ENCODE peak calls at places on chromosomes 7 and 10, in nine cellular contexts. One of them, this sample, is unnamed.

GRCh38 chr7:158729646-158730382 is 25.2 kb upstream of the NCAPG2 start:
- DNase-seq in GM19239: no peak
- DNase-seq in NCI-H2081: no peak
- DNase-seq in activated CD4-positive, alpha-beta T cell treated with anti-CD3 and anti-CD28 coated beads for 4 hours: no peak
- DNase-seq in islet precursor cell: no peak
- DNase-seq in central memory CD4-positive, alpha-beta T cell: no peak
- DNase-seq in A673: no peak
- DNase-seq in stimulated activated CD8-positive, alpha-beta memory T cell treated with anti-CD3 and anti-CD28 coated beads, Interleukin-2, amount 100 ng/mL, for 1 hour: no peak
- DNase-seq in PC-9: no peak
- DNase-seq in this sample: no peak

GRCh38 chr10:14200645-14201534 is 129.8 kb downstream of the FRMD4A start:
- DNase-seq in GM19239: no peak
- DNase-seq in PC-9: no peak
- DNase-seq in stimulated activated CD8-positive, alpha-beta memory T cell treated with anti-CD3 and anti-CD28 coated beads, Interleukin-2, amount 100 ng/mL, for 1 hour: no peak
- DNase-seq in NCI-H2081: no peak
- DNase-seq in central memory CD4-positive, alpha-beta T cell: no peak
- DNase-seq in activated CD4-positive, alpha-beta T cell treated with anti-CD3 and anti-CD28 coated beads for 4 hours: no peak
- DNase-seq in A673: peak
- DNase-seq in islet precursor cell: peak
- DNase-seq in this sample: no peak

GRCh38 chr10:32985781-32986350 is 27.8 kb upstream of the ITGB1 start:
- DNase-seq in central memory CD4-positive, alpha-beta T cell: no peak
- DNase-seq in GM19239: no peak
- DNase-seq in NCI-H2081: no peak
- DNase-seq in activated CD4-positive, alpha-beta T cell treated with anti-CD3 and anti-CD28 coated beads for 4 hours: no peak
- DNase-seq in stimulated activated CD8-positive, alpha-beta memory T cell treated with anti-CD3 and anti-CD28 coated beads, Interleukin-2, amount 100 ng/mL, for 1 hour: no peak
- DNase-seq in A673: no peak
- DNase-seq in PC-9: peak
- DNase-seq in islet precursor cell: no peak
- DNase-seq in this sample: no peak

GRCh38 chr10:792083-792791 is 102.8 kb upstream of the DIP2C start:
- DNase-seq in activated CD4-positive, alpha-beta T cell treated with anti-CD3 and anti-CD28 coated beads for 4 hours: no peak
- DNase-seq in PC-9: no peak
- DNase-seq in GM19239: no peak
- DNase-seq in islet precursor cell: no peak
- DNase-seq in central memory CD4-positive, alpha-beta T cell: no peak
- DNase-seq in stimulated activated CD8-positive, alpha-beta memory T cell treated with anti-CD3 and anti-CD28 coated beads, Interleukin-2, amount 100 ng/mL, for 1 hour: no peak
- DNase-seq in NCI-H2081: no peak
- DNase-seq in A673: no peak
- DNase-seq in this sample: no peak

GRCh38 chr7:137931823-137932222 is 70.1 kb downstream of the CREB3L2 start:
- DNase-seq in A673: no peak
- DNase-seq in NCI-H2081: no peak
- DNase-seq in GM19239: no peak
- DNase-seq in islet precursor cell: no peak
- DNase-seq in PC-9: no peak
- DNase-seq in activated CD4-positive, alpha-beta T cell treated with anti-CD3 and anti-CD28 coated beads for 4 hours: no peak
- DNase-seq in stimulated activated CD8-positive, alpha-beta memory T cell treated with anti-CD3 and anti-CD28 coated beads, Interleukin-2, amount 100 ng/mL, for 1 hour: no peak
- DNase-seq in central memory CD4-positive, alpha-beta T cell: no peak
- DNase-seq in this sample: no peak

GRCh38 chr10:88150338-88150737 is 286.9 kb downstream of the PTEN start:
- DNase-seq in islet precursor cell: no peak
- DNase-seq in central memory CD4-positive, alpha-beta T cell: no peak
- DNase-seq in stimulated activated CD8-positive, alpha-beta memory T cell treated with anti-CD3 and anti-CD28 coated beads, Interleukin-2, amount 100 ng/mL, for 1 hour: no peak
- DNase-seq in NCI-H2081: no peak
- DNase-seq in PC-9: peak
- DNase-seq in activated CD4-positive, alpha-beta T cell treated with anti-CD3 and anti-CD28 coated beads for 4 hours: no peak
- DNase-seq in A673: no peak
- DNase-seq in GM19239: no peak
- DNase-seq in this sample: no peak

GRCh38 chr7:130345725-130346124 is 1.1 kb downstream of the CPA5 start:
- DNase-seq in central memory CD4-positive, alpha-beta T cell: no peak
- DNase-seq in activated CD4-positive, alpha-beta T cell treated with anti-CD3 and anti-CD28 coated beads for 4 hours: no peak
- DNase-seq in NCI-H2081: no peak
- DNase-seq in A673: no peak
- DNase-seq in islet precursor cell: no peak
- DNase-seq in stimulated activated CD8-positive, alpha-beta memory T cell treated with anti-CD3 and anti-CD28 coated beads, Interleukin-2, amount 100 ng/mL, for 1 hour: no peak
- DNase-seq in GM19239: no peak
- DNase-seq in PC-9: no peak
- DNase-seq in this sample: no peak

GRCh38 chr7:2715341-2716231 is 27.6 kb downstream of the AMZ1 start:
- DNase-seq in central memory CD4-positive, alpha-beta T cell: peak
- DNase-seq in activated CD4-positive, alpha-beta T cell treated with anti-CD3 and anti-CD28 coated beads for 4 hours: peak
- DNase-seq in GM19239: no peak
- DNase-seq in PC-9: no peak
- DNase-seq in NCI-H2081: no peak
- DNase-seq in islet precursor cell: no peak
- DNase-seq in A673: no peak
- DNase-seq in stimulated activated CD8-positive, alpha-beta memory T cell treated with anti-CD3 and anti-CD28 coated beads, Interleukin-2, amount 100 ng/mL, for 1 hour: no peak
- DNase-seq in this sample: peak

GRCh38 chr10:22086730-22087364 is 83.3 kb upstream of the DNAJC1 start:
- DNase-seq in activated CD4-positive, alpha-beta T cell treated with anti-CD3 and anti-CD28 coated beads for 4 hours: no peak
- DNase-seq in central memory CD4-positive, alpha-beta T cell: no peak
- DNase-seq in A673: peak
- DNase-seq in islet precursor cell: peak
- DNase-seq in PC-9: no peak
- DNase-seq in stimulated activated CD8-positive, alpha-beta memory T cell treated with anti-CD3 and anti-CD28 coated beads, Interleukin-2, amount 100 ng/mL, for 1 hour: no peak
- DNase-seq in GM19239: no peak
- DNase-seq in NCI-H2081: peak
- DNase-seq in this sample: no peak

GRCh38 chr10:77428776-77429395 is 208.7 kb downstream of the KCNMA1 start:
- DNase-seq in NCI-H2081: no peak
- DNase-seq in GM19239: no peak
- DNase-seq in PC-9: no peak
- DNase-seq in A673: peak
- DNase-seq in islet precursor cell: peak
- DNase-seq in central memory CD4-positive, alpha-beta T cell: no peak
- DNase-seq in activated CD4-positive, alpha-beta T cell treated with anti-CD3 and anti-CD28 coated beads for 4 hours: no peak
- DNase-seq in stimulated activated CD8-positive, alpha-beta memory T cell treated with anti-CD3 and anti-CD28 coated beads, Interleukin-2, amount 100 ng/mL, for 1 hour: no peak
- DNase-seq in this sample: no peak

GRCh38 chr7:12389089-12389700 is 14.5 kb downstream of the VWDE start:
- DNase-seq in central memory CD4-positive, alpha-beta T cell: peak
- DNase-seq in NCI-H2081: peak
- DNase-seq in GM19239: peak
- DNase-seq in stimulated activated CD8-positive, alpha-beta memory T cell treated with anti-CD3 and anti-CD28 coated beads, Interleukin-2, amount 100 ng/mL, for 1 hour: no peak
- DNase-seq in A673: peak
- DNase-seq in islet precursor cell: peak
- DNase-seq in PC-9: peak
- DNase-seq in activated CD4-positive, alpha-beta T cell treated with anti-CD3 and anti-CD28 coated beads for 4 hours: peak
- DNase-seq in this sample: peak

GRCh38 chr10:127117125-127117524 is 79.3 kb downstream of the INSYN2A start:
- DNase-seq in central memory CD4-positive, alpha-beta T cell: no peak
- DNase-seq in NCI-H2081: no peak
- DNase-seq in A673: peak
- DNase-seq in islet precursor cell: peak
- DNase-seq in PC-9: no peak
- DNase-seq in activated CD4-positive, alpha-beta T cell treated with anti-CD3 and anti-CD28 coated beads for 4 hours: no peak
- DNase-seq in GM19239: no peak
- DNase-seq in stimulated activated CD8-positive, alpha-beta memory T cell treated with anti-CD3 and anti-CD28 coated beads, Interleukin-2, amount 100 ng/mL, for 1 hour: no peak
- DNase-seq in this sample: no peak

GRCh38 chr7:29413511-29414178 is 150.0 kb upstream of the PRR15 start:
- DNase-seq in activated CD4-positive, alpha-beta T cell treated with anti-CD3 and anti-CD28 coated beads for 4 hours: no peak
- DNase-seq in central memory CD4-positive, alpha-beta T cell: no peak
- DNase-seq in stimulated activated CD8-positive, alpha-beta memory T cell treated with anti-CD3 and anti-CD28 coated beads, Interleukin-2, amount 100 ng/mL, for 1 hour: no peak
- DNase-seq in islet precursor cell: no peak
- DNase-seq in NCI-H2081: no peak
- DNase-seq in PC-9: peak
- DNase-seq in GM19239: no peak
- DNase-seq in A673: no peak
- DNase-seq in this sample: no peak

GRCh38 chr7:122423591-122423990 is 119.0 kb upstream of the FEZF1 start:
- DNase-seq in islet precursor cell: no peak
- DNase-seq in A673: no peak
- DNase-seq in central memory CD4-positive, alpha-beta T cell: no peak
- DNase-seq in activated CD4-positive, alpha-beta T cell treated with anti-CD3 and anti-CD28 coated beads for 4 hours: no peak
- DNase-seq in NCI-H2081: no peak
- DNase-seq in PC-9: no peak
- DNase-seq in GM19239: no peak
- DNase-seq in stimulated activated CD8-positive, alpha-beta memory T cell treated with anti-CD3 and anti-CD28 coated beads, Interleukin-2, amount 100 ng/mL, for 1 hour: no peak
- DNase-seq in this sample: no peak

GRCh38 chr10:123718544-123719060 is 52.4 kb downstream of the GPR26 start:
- DNase-seq in GM19239: no peak
- DNase-seq in activated CD4-positive, alpha-beta T cell treated with anti-CD3 and anti-CD28 coated beads for 4 hours: no peak
- DNase-seq in stimulated activated CD8-positive, alpha-beta memory T cell treated with anti-CD3 and anti-CD28 coated beads, Interleukin-2, amount 100 ng/mL, for 1 hour: no peak
- DNase-seq in PC-9: no peak
- DNase-seq in islet precursor cell: peak
- DNase-seq in central memory CD4-positive, alpha-beta T cell: no peak
- DNase-seq in NCI-H2081: no peak
- DNase-seq in A673: no peak
- DNase-seq in this sample: no peak

GRCh38 chr10:35369049-35369760 is 32.9 kb downstream of the CCNY start:
- DNase-seq in PC-9: no peak
- DNase-seq in A673: no peak
- DNase-seq in GM19239: no peak
- DNase-seq in activated CD4-positive, alpha-beta T cell treated with anti-CD3 and anti-CD28 coated beads for 4 hours: no peak
- DNase-seq in NCI-H2081: no peak
- DNase-seq in central memory CD4-positive, alpha-beta T cell: no peak
- DNase-seq in stimulated activated CD8-positive, alpha-beta memory T cell treated with anti-CD3 and anti-CD28 coated beads, Interleukin-2, amount 100 ng/mL, for 1 hour: no peak
- DNase-seq in islet precursor cell: no peak
- DNase-seq in this sample: no peak

GRCh38 chr10:12299222-12299973 is 49.9 kb upstream of the CAMK1D start:
- DNase-seq in islet precursor cell: no peak
- DNase-seq in PC-9: no peak
- DNase-seq in activated CD4-positive, alpha-beta T cell treated with anti-CD3 and anti-CD28 coated beads for 4 hours: no peak
- DNase-seq in central memory CD4-positive, alpha-beta T cell: no peak
- DNase-seq in GM19239: no peak
- DNase-seq in A673: no peak
- DNase-seq in stimulated activated CD8-positive, alpha-beta memory T cell treated with anti-CD3 and anti-CD28 coated beads, Interleukin-2, amount 100 ng/mL, for 1 hour: no peak
- DNase-seq in NCI-H2081: no peak
- DNase-seq in this sample: no peak

GRCh38 chr7:93948106-93948505 is 26.6 kb downstream of the GNG11 start:
- DNase-seq in central memory CD4-positive, alpha-beta T cell: no peak
- DNase-seq in A673: no peak
- DNase-seq in GM19239: no peak
- DNase-seq in stimulated activated CD8-positive, alpha-beta memory T cell treated with anti-CD3 and anti-CD28 coated beads, Interleukin-2, amount 100 ng/mL, for 1 hour: no peak
- DNase-seq in activated CD4-positive, alpha-beta T cell treated with anti-CD3 and anti-CD28 coated beads for 4 hours: no peak
- DNase-seq in PC-9: no peak
- DNase-seq in islet precursor cell: no peak
- DNase-seq in NCI-H2081: no peak
- DNase-seq in this sample: no peak

GRCh38 chr7:80614911-80615310 is 23.5 kb upstream of the CD36 start:
- DNase-seq in stimulated activated CD8-positive, alpha-beta memory T cell treated with anti-CD3 and anti-CD28 coated beads, Interleukin-2, amount 100 ng/mL, for 1 hour: no peak
- DNase-seq in NCI-H2081: no peak
- DNase-seq in islet precursor cell: peak
- DNase-seq in GM19239: no peak
- DNase-seq in central memory CD4-positive, alpha-beta T cell: no peak
- DNase-seq in PC-9: no peak
- DNase-seq in activated CD4-positive, alpha-beta T cell treated with anti-CD3 and anti-CD28 coated beads for 4 hours: no peak
- DNase-seq in A673: no peak
- DNase-seq in this sample: no peak

GRCh38 chr7:23680417-23681405 is 712 bp downstream of the FAM221A start:
- DNase-seq in GM19239: peak
- DNase-seq in NCI-H2081: peak
- DNase-seq in activated CD4-positive, alpha-beta T cell treated with anti-CD3 and anti-CD28 coated beads for 4 hours: peak
- DNase-seq in PC-9: no peak
- DNase-seq in central memory CD4-positive, alpha-beta T cell: peak
- DNase-seq in islet precursor cell: peak
- DNase-seq in A673: peak
- DNase-seq in stimulated activated CD8-positive, alpha-beta memory T cell treated with anti-CD3 and anti-CD28 coated beads, Interleukin-2, amount 100 ng/mL, for 1 hour: peak
- DNase-seq in this sample: peak

GRCh38 chr7:44693641-44694313 is 54.9 kb upstream of the ZMIZ2 start:
- DNase-seq in PC-9: peak
- DNase-seq in GM19239: no peak
- DNase-seq in A673: no peak
- DNase-seq in islet precursor cell: no peak
- DNase-seq in NCI-H2081: no peak
- DNase-seq in activated CD4-positive, alpha-beta T cell treated with anti-CD3 and anti-CD28 coated beads for 4 hours: no peak
- DNase-seq in stimulated activated CD8-positive, alpha-beta memory T cell treated with anti-CD3 and anti-CD28 coated beads, Interleukin-2, amount 100 ng/mL, for 1 hour: no peak
- DNase-seq in central memory CD4-positive, alpha-beta T cell: no peak
- DNase-seq in this sample: no peak

GRCh38 chr10:69659286-69660027 is 29.4 kb downstream of the FAM241B start:
- DNase-seq in NCI-H2081: no peak
- DNase-seq in islet precursor cell: no peak
- DNase-seq in stimulated activated CD8-positive, alpha-beta memory T cell treated with anti-CD3 and anti-CD28 coated beads, Interleukin-2, amount 100 ng/mL, for 1 hour: no peak
- DNase-seq in GM19239: no peak
- DNase-seq in central memory CD4-positive, alpha-beta T cell: no peak
- DNase-seq in A673: no peak
- DNase-seq in PC-9: no peak
- DNase-seq in activated CD4-positive, alpha-beta T cell treated with anti-CD3 and anti-CD28 coated beads for 4 hours: no peak
- DNase-seq in this sample: no peak

GRCh38 chr7:129561677-129562424 is 49.7 kb upstream of the NRF1 start:
- DNase-seq in A673: no peak
- DNase-seq in PC-9: no peak
- DNase-seq in central memory CD4-positive, alpha-beta T cell: no peak
- DNase-seq in islet precursor cell: no peak
- DNase-seq in NCI-H2081: no peak
- DNase-seq in activated CD4-positive, alpha-beta T cell treated with anti-CD3 and anti-CD28 coated beads for 4 hours: no peak
- DNase-seq in GM19239: no peak
- DNase-seq in stimulated activated CD8-positive, alpha-beta memory T cell treated with anti-CD3 and anti-CD28 coated beads, Interleukin-2, amount 100 ng/mL, for 1 hour: no peak
- DNase-seq in this sample: no peak

GRCh38 chr7:82445226-82445625 is 1.6 kb upstream of the CACNA2D1 start:
- DNase-seq in central memory CD4-positive, alpha-beta T cell: no peak
- DNase-seq in A673: no peak
- DNase-seq in islet precursor cell: no peak
- DNase-seq in stimulated activated CD8-positive, alpha-beta memory T cell treated with anti-CD3 and anti-CD28 coated beads, Interleukin-2, amount 100 ng/mL, for 1 hour: no peak
- DNase-seq in GM19239: no peak
- DNase-seq in activated CD4-positive, alpha-beta T cell treated with anti-CD3 and anti-CD28 coated beads for 4 hours: no peak
- DNase-seq in PC-9: no peak
- DNase-seq in NCI-H2081: peak
- DNase-seq in this sample: no peak

GRCh38 chr10:85645097-85645496 is 721.5 kb downstream of the GRID1 start:
- DNase-seq in A673: no peak
- DNase-seq in central memory CD4-positive, alpha-beta T cell: no peak
- DNase-seq in islet precursor cell: peak
- DNase-seq in activated CD4-positive, alpha-beta T cell treated with anti-CD3 and anti-CD28 coated beads for 4 hours: no peak
- DNase-seq in stimulated activated CD8-positive, alpha-beta memory T cell treated with anti-CD3 and anti-CD28 coated beads, Interleukin-2, amount 100 ng/mL, for 1 hour: no peak
- DNase-seq in NCI-H2081: no peak
- DNase-seq in GM19239: no peak
- DNase-seq in PC-9: no peak
- DNase-seq in this sample: no peak

GRCh38 chr10:70619271-70620019 is 16.9 kb upstream of the PRF1 start:
- DNase-seq in NCI-H2081: peak
- DNase-seq in GM19239: no peak
- DNase-seq in central memory CD4-positive, alpha-beta T cell: no peak
- DNase-seq in A673: peak
- DNase-seq in islet precursor cell: no peak
- DNase-seq in stimulated activated CD8-positive, alpha-beta memory T cell treated with anti-CD3 and anti-CD28 coated beads, Interleukin-2, amount 100 ng/mL, for 1 hour: no peak
- DNase-seq in activated CD4-positive, alpha-beta T cell treated with anti-CD3 and anti-CD28 coated beads for 4 hours: no peak
- DNase-seq in PC-9: peak
- DNase-seq in this sample: no peak

GRCh38 chr10:63197304-63198092 is 64.4 kb downstream of the NRBF2 start:
- DNase-seq in NCI-H2081: no peak
- DNase-seq in islet precursor cell: no peak
- DNase-seq in A673: peak
- DNase-seq in central memory CD4-positive, alpha-beta T cell: no peak
- DNase-seq in stimulated activated CD8-positive, alpha-beta memory T cell treated with anti-CD3 and anti-CD28 coated beads, Interleukin-2, amount 100 ng/mL, for 1 hour: no peak
- DNase-seq in PC-9: no peak
- DNase-seq in GM19239: no peak
- DNase-seq in activated CD4-positive, alpha-beta T cell treated with anti-CD3 and anti-CD28 coated beads for 4 hours: no peak
- DNase-seq in this sample: no peak

GRCh38 chr7:1794888-1795542 is 124.9 kb downstream of the ELFN1 start:
- DNase-seq in NCI-H2081: peak
- DNase-seq in central memory CD4-positive, alpha-beta T cell: no peak
- DNase-seq in A673: peak
- DNase-seq in PC-9: peak
- DNase-seq in islet precursor cell: no peak
- DNase-seq in stimulated activated CD8-positive, alpha-beta memory T cell treated with anti-CD3 and anti-CD28 coated beads, Interleukin-2, amount 100 ng/mL, for 1 hour: no peak
- DNase-seq in GM19239: no peak
- DNase-seq in activated CD4-positive, alpha-beta T cell treated with anti-CD3 and anti-CD28 coated beads for 4 hours: no peak
- DNase-seq in this sample: no peak

GRCh38 chr7:45178241-45179225 is 20.9 kb downstream of the RAMP3 start:
- DNase-seq in GM19239: no peak
- DNase-seq in stimulated activated CD8-positive, alpha-beta memory T cell treated with anti-CD3 and anti-CD28 coated beads, Interleukin-2, amount 100 ng/mL, for 1 hour: no peak
- DNase-seq in A673: no peak
- DNase-seq in NCI-H2081: no peak
- DNase-seq in activated CD4-positive, alpha-beta T cell treated with anti-CD3 and anti-CD28 coated beads for 4 hours: no peak
- DNase-seq in islet precursor cell: no peak
- DNase-seq in central memory CD4-positive, alpha-beta T cell: no peak
- DNase-seq in PC-9: no peak
- DNase-seq in this sample: no peak

This sample was measured in GM20000.